ENCODE peak calls at places on chromosomes 7 and 10, in nine cellular contexts. One of them, this sample, is unnamed.
A peak's percentile ranks its signal among the peaks of the same experiment; 100 is the strongest.

GRCh38 chr10:29105516-29106215 is 183.2 kb upstream of the LYZL1 start:
- DNase-seq in adrenal gland: no peak
- DNase-seq in lower leg skin: peak; percentile 21
- DNase-seq in uterus: no peak
- DNase-seq in K562: no peak
- DNase-seq in heart left ventricle: no peak
- DNase-seq in A549: peak; percentile 52
- DNase-seq in NB4: no peak
- DNase-seq in transverse colon: no peak
- DNase-seq in this sample: peak; percentile 86

GRCh38 chr10:6843477-6843876 is 263.4 kb upstream of the PRKCQ start:
- DNase-seq in uterus: no peak
- DNase-seq in K562: no peak
- DNase-seq in adrenal gland: no peak
- DNase-seq in lower leg skin: no peak
- DNase-seq in heart left ventricle: no peak
- DNase-seq in NB4: peak; percentile 65
- DNase-seq in A549: no peak
- DNase-seq in transverse colon: no peak
- DNase-seq in this sample: no peak

GRCh38 chr7:139776486-139777303 is 1.1 kb downstream of the HIPK2 start:
- DNase-seq in A549: peak; percentile 52
- DNase-seq in lower leg skin: no peak
- DNase-seq in K562: peak; percentile 40
- DNase-seq in transverse colon: peak; percentile 36
- DNase-seq in uterus: peak; percentile 20
- DNase-seq in NB4: peak; percentile 70
- DNase-seq in heart left ventricle: no peak
- DNase-seq in adrenal gland: no peak
- DNase-seq in this sample: peak; percentile 54

GRCh38 chr7:39825391-39825790 is 124.7 kb upstream of the CDK13 start:
- DNase-seq in adrenal gland: no peak
- DNase-seq in lower leg skin: no peak
- DNase-seq in uterus: no peak
- DNase-seq in A549: no peak
- DNase-seq in NB4: no peak
- DNase-seq in heart left ventricle: no peak
- DNase-seq in K562: no peak
- DNase-seq in transverse colon: no peak
- DNase-seq in this sample: peak; percentile 7

GRCh38 chr10:26437637-26438461 is at the start of gene APBB1IP:
- DNase-seq in A549: no peak
- DNase-seq in transverse colon: peak; percentile 72
- DNase-seq in uterus: peak; percentile 19
- DNase-seq in heart left ventricle: peak; percentile 73
- DNase-seq in K562: no peak
- DNase-seq in NB4: peak; percentile 96
- DNase-seq in lower leg skin: peak; percentile 94
- DNase-seq in adrenal gland: peak; percentile 57
- DNase-seq in this sample: no peak

GRCh38 chr10:52517017-52517416 is 202.9 kb downstream of the DKK1 start:
- DNase-seq in heart left ventricle: no peak
- DNase-seq in uterus: no peak
- DNase-seq in A549: no peak
- DNase-seq in adrenal gland: no peak
- DNase-seq in transverse colon: no peak
- DNase-seq in K562: no peak
- DNase-seq in NB4: peak; percentile 20
- DNase-seq in lower leg skin: no peak
- DNase-seq in this sample: no peak

GRCh38 chr7:8147004-8147403 is 115.0 kb downstream of the ICA1 start:
- DNase-seq in heart left ventricle: peak; percentile 25
- DNase-seq in K562: no peak
- DNase-seq in NB4: no peak
- DNase-seq in uterus: no peak
- DNase-seq in adrenal gland: no peak
- DNase-seq in transverse colon: no peak
- DNase-seq in A549: no peak
- DNase-seq in lower leg skin: no peak
- DNase-seq in this sample: no peak

GRCh38 chr7:127383123-127383835 is 9.2 kb downstream of the ZNF800 start:
- DNase-seq in transverse colon: no peak
- DNase-seq in uterus: no peak
- DNase-seq in A549: no peak
- DNase-seq in heart left ventricle: no peak
- DNase-seq in K562: peak; percentile 46
- DNase-seq in lower leg skin: no peak
- DNase-seq in adrenal gland: no peak
- DNase-seq in NB4: peak; percentile 41
- DNase-seq in this sample: peak; percentile 32

GRCh38 chr7:2138146-2138765 is 94.5 kb downstream of the MAD1L1 start:
- DNase-seq in transverse colon: peak; percentile 19
- DNase-seq in NB4: no peak
- DNase-seq in heart left ventricle: no peak
- DNase-seq in A549: no peak
- DNase-seq in adrenal gland: peak; percentile 33
- DNase-seq in lower leg skin: no peak
- DNase-seq in K562: no peak
- DNase-seq in uterus: no peak
- DNase-seq in this sample: no peak

GRCh38 chr7:111677848-111678247 is 115.6 kb upstream of the IMMP2L start:
- DNase-seq in adrenal gland: no peak
- DNase-seq in A549: no peak
- DNase-seq in heart left ventricle: no peak
- DNase-seq in lower leg skin: no peak
- DNase-seq in K562: no peak
- DNase-seq in transverse colon: no peak
- DNase-seq in NB4: no peak
- DNase-seq in uterus: no peak
- DNase-seq in this sample: no peak

GRCh38 chr10:89086801-89087513 is 96.4 kb downstream of the FAS start:
- DNase-seq in heart left ventricle: peak; percentile 80
- DNase-seq in K562: no peak
- DNase-seq in NB4: peak; percentile 95
- DNase-seq in A549: no peak
- DNase-seq in lower leg skin: peak; percentile 96
- DNase-seq in transverse colon: peak; percentile 35
- DNase-seq in adrenal gland: peak; percentile 27
- DNase-seq in uterus: peak; percentile 69
- DNase-seq in this sample: peak; percentile 82

GRCh38 chr7:44066494-44067063 is 1.2 kb upstream of the PGAM2 start:
- DNase-seq in uterus: no peak
- DNase-seq in K562: no peak
- DNase-seq in lower leg skin: no peak
- DNase-seq in transverse colon: peak; percentile 6
- DNase-seq in heart left ventricle: no peak
- DNase-seq in NB4: peak; percentile 26
- DNase-seq in adrenal gland: no peak
- DNase-seq in A549: no peak
- DNase-seq in this sample: no peak

GRCh38 chr7:44066111-44066460 is 719 bp upstream of the PGAM2 start:
- DNase-seq in transverse colon: no peak
- DNase-seq in K562: no peak
- DNase-seq in A549: no peak
- DNase-seq in NB4: no peak
- DNase-seq in heart left ventricle: no peak
- DNase-seq in adrenal gland: no peak
- DNase-seq in uterus: no peak
- DNase-seq in lower leg skin: no peak
- DNase-seq in this sample: no peak

GRCh38 chr7:44065431-44066110 is at the start of gene PGAM2:
- DNase-seq in K562: no peak
- DNase-seq in adrenal gland: peak; percentile 73
- DNase-seq in uterus: no peak
- DNase-seq in NB4: peak; percentile 60
- DNase-seq in lower leg skin: no peak
- DNase-seq in heart left ventricle: peak; percentile 87
- DNase-seq in transverse colon: peak; percentile 18
- DNase-seq in A549: no peak
- DNase-seq in this sample: no peak

GRCh38 chr7:44068054-44068453 is 2.7 kb upstream of the PGAM2 start:
- DNase-seq in heart left ventricle: no peak
- DNase-seq in adrenal gland: no peak
- DNase-seq in transverse colon: no peak
- DNase-seq in lower leg skin: no peak
- DNase-seq in NB4: no peak
- DNase-seq in A549: no peak
- DNase-seq in K562: no peak
- DNase-seq in uterus: no peak
- DNase-seq in this sample: peak; percentile 50

GRCh38 chr7:44067064-44067951 is 1.9 kb upstream of the PGAM2 start:
- DNase-seq in NB4: peak; percentile 33
- DNase-seq in A549: no peak
- DNase-seq in lower leg skin: no peak
- DNase-seq in uterus: no peak
- DNase-seq in adrenal gland: no peak
- DNase-seq in K562: no peak
- DNase-seq in heart left ventricle: no peak
- DNase-seq in transverse colon: peak; percentile 6
- DNase-seq in this sample: no peak
- TF ChIP-seq POLR2A in NB4: no peak
- TF ChIP-seq POLR2A in A549: peak; percentile 25
- TF ChIP-seq POLR2A in lower leg skin: no peak
- TF ChIP-seq POLR2A in uterus: no peak
- TF ChIP-seq POLR2A in adrenal gland: no peak
- TF ChIP-seq POLR2A in K562: peak; percentile 39
- TF ChIP-seq POLR2A in heart left ventricle: no peak
- TF ChIP-seq POLR2A in transverse colon: no peak
- TF ChIP-seq POLR2A in this sample: no peak

DNA sequence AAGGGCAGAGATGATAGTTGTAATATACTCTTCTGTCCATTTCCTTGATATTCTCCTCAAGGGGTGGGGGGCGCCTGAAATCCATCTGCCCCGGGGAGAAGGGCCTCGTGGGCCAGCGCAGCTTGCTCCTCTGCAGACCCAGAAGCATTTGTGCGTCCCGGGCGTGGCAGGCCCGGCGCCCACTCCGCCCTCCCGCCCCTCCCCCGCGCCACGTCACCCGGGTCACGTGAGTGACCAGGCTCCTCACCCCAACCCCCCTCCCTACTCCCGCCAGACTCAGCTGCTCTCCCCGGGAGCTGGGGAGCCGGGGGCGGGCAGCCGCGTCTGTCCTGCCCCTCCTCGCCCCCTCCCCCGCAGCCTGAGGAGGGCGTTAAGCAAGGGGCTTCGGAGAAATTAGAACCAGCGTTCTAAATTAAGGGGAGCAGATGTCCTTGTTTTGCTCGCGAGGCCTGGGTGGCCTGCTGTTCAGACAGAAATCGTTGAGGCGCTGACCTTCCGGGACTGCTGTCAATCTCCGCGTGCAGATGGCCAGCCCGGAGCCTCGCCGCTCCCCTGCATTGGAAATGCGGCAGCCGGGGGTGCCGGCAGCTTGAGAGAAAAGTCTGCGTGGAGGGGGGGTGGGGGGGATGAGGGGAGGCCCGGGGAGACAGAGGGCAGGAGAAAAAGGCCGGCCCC is 102.1 kb upstream of the ZNF438 start:
- DNase-seq in A549: no peak
- DNase-seq in transverse colon: peak; percentile 85
- DNase-seq in lower leg skin: peak; percentile 95
- DNase-seq in NB4: peak; percentile 89
- DNase-seq in uterus: peak; percentile 87
- DNase-seq in K562: peak; percentile 92
- DNase-seq in adrenal gland: peak; percentile 81
- DNase-seq in heart left ventricle: peak; percentile 89
- DNase-seq in this sample: peak; percentile 65
- TF ChIP-seq POLR2A in A549: no peak
- TF ChIP-seq POLR2A in transverse colon: no peak
- TF ChIP-seq POLR2A in lower leg skin: no peak
- TF ChIP-seq POLR2A in NB4: peak; percentile 35
- TF ChIP-seq POLR2A in uterus: peak; percentile 52
- TF ChIP-seq POLR2A in K562: peak; percentile 56
- TF ChIP-seq POLR2A in adrenal gland: peak; percentile 37
- TF ChIP-seq POLR2A in heart left ventricle: no peak
- TF ChIP-seq POLR2A in this sample: peak; percentile 10

DNA sequence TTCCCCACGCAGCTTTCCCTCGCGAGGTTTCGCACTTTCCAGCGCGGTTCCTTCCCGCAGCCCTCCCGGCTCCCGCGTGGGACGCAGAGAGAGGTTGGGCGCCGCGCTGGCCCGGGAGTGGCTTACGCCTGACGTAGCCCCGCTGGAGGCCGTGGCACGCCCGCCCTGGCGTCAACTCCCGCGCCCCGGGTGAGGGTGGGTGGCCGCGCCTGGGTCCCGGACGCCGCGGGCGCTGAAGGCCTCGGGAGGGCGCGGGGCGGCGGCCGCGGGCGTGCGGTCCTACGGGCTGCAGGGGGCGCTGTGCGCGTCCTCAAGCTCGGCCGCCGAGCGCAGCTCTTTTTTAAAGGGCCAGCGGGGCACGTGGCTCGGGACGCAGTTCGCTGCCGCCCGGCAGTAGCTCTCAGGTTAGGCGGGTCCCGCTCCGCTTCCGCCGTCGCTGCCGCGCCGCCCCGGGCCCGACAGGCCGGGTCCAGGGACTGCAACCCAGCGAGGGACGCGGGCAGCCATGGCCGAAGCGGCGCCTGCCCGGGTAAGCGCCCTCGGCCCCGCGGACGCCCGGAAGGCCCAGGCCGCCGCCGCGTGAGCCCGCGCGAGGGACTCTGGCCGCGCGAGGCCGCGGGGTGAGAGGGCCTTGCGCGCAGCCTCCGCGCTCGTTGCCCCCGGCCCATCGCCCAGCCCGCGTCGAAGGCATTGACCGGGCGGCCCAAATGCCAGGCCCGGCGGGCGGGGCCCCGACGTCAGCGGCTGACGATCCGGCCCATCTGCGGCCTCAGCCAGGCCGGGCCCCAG is at the start of gene ZNF783:
- DNase-seq in K562: peak; percentile 85
- DNase-seq in NB4: peak; percentile 95
- DNase-seq in adrenal gland: peak; percentile 87
- DNase-seq in uterus: peak; percentile 89
- DNase-seq in transverse colon: peak; percentile 90
- DNase-seq in lower leg skin: peak; percentile 96
- DNase-seq in A549: peak; percentile 86
- DNase-seq in heart left ventricle: peak; percentile 89
- DNase-seq in this sample: peak; percentile 85
- TF ChIP-seq POLR2A in K562: no peak
- TF ChIP-seq POLR2A in NB4: peak; percentile 24
- TF ChIP-seq POLR2A in adrenal gland: peak; percentile 55
- TF ChIP-seq POLR2A in uterus: peak; percentile 44
- TF ChIP-seq POLR2A in transverse colon: peak; percentile 39
- TF ChIP-seq POLR2A in lower leg skin: no peak
- TF ChIP-seq POLR2A in A549: peak; percentile 47
- TF ChIP-seq POLR2A in heart left ventricle: no peak
- TF ChIP-seq POLR2A in this sample: no peak

GRCh38 chr7:99372275-99373085 is 2.0 kb upstream of the ARPC1B start:
- DNase-seq in adrenal gland: no peak
- DNase-seq in heart left ventricle: no peak
- DNase-seq in transverse colon: peak; percentile 57
- DNase-seq in A549: no peak
- DNase-seq in uterus: no peak
- DNase-seq in NB4: no peak
- DNase-seq in lower leg skin: no peak
- DNase-seq in K562: no peak
- DNase-seq in this sample: peak; percentile 47
- TF ChIP-seq POLR2A in adrenal gland: no peak
- TF ChIP-seq POLR2A in heart left ventricle: no peak
- TF ChIP-seq POLR2A in transverse colon: no peak
- TF ChIP-seq POLR2A in A549: no peak
- TF ChIP-seq POLR2A in uterus: no peak
- TF ChIP-seq POLR2A in NB4: no peak
- TF ChIP-seq POLR2A in lower leg skin: no peak
- TF ChIP-seq POLR2A in K562: no peak
- TF ChIP-seq POLR2A in this sample: no peak

This sample was measured in IMR-90.